ENCODE peak calls at places on chromosomes 12 and 14, in ten cellular contexts. One of them, this sample, is unnamed.

GRCh38 chr12:128879898-128880764 is 26.9 kb downstream of the GLT1D1 start:
- DNase-seq in upper lobe of right lung: no peak
- DNase-seq in uterus: no peak
- DNase-seq in WERI-Rb-1: no peak
- DNase-seq in HL-60: no peak
- DNase-seq in AG10803: no peak
- DNase-seq in neural progenitor cell: no peak
- DNase-seq in left ventricle myocardium inferior: no peak
- DNase-seq in fibroblast of mammary gland: no peak
- DNase-seq in lower leg skin: no peak
- DNase-seq in this sample: no peak

GRCh38 chr14:104342435-104343293 is 204.3 kb downstream of the KIF26A start:
- DNase-seq in left ventricle myocardium inferior: no peak
- DNase-seq in lower leg skin: peak; percentile 61
- DNase-seq in neural progenitor cell: peak; percentile 68
- DNase-seq in fibroblast of mammary gland: no peak
- DNase-seq in WERI-Rb-1: no peak
- DNase-seq in AG10803: no peak
- DNase-seq in HL-60: no peak
- DNase-seq in upper lobe of right lung: peak; percentile 60
- DNase-seq in uterus: no peak
- DNase-seq in this sample: no peak

GRCh38 chr14:69242311-69243224 is 17.4 kb upstream of the GALNT16 start:
- DNase-seq in neural progenitor cell: peak; percentile 66
- DNase-seq in WERI-Rb-1: peak; percentile 59
- DNase-seq in HL-60: no peak
- DNase-seq in uterus: peak; percentile 67
- DNase-seq in left ventricle myocardium inferior: no peak
- DNase-seq in upper lobe of right lung: no peak
- DNase-seq in lower leg skin: no peak
- DNase-seq in AG10803: peak; percentile 77
- DNase-seq in fibroblast of mammary gland: peak; percentile 81
- DNase-seq in this sample: peak; percentile 37

GRCh38 chr14:95044463-95045254 is 112.7 kb downstream of the DICER1 start:
- DNase-seq in left ventricle myocardium inferior: no peak
- DNase-seq in WERI-Rb-1: no peak
- DNase-seq in uterus: peak; percentile 7
- DNase-seq in AG10803: no peak
- DNase-seq in neural progenitor cell: no peak
- DNase-seq in upper lobe of right lung: peak; percentile 54
- DNase-seq in fibroblast of mammary gland: no peak
- DNase-seq in lower leg skin: peak; percentile 64
- DNase-seq in HL-60: no peak
- DNase-seq in this sample: no peak

GRCh38 chr12:57139796-57140649 is 7.4 kb downstream of the LRP1-AS start:
- DNase-seq in AG10803: no peak
- DNase-seq in WERI-Rb-1: no peak
- DNase-seq in upper lobe of right lung: no peak
- DNase-seq in HL-60: no peak
- DNase-seq in fibroblast of mammary gland: peak; percentile 67
- DNase-seq in uterus: peak; percentile 35
- DNase-seq in left ventricle myocardium inferior: no peak
- DNase-seq in neural progenitor cell: no peak
- DNase-seq in lower leg skin: no peak
- DNase-seq in this sample: no peak

GRCh38 chr14:103199141-103199540 is 75.9 kb downstream of the TNFAIP2 start:
- DNase-seq in lower leg skin: no peak
- DNase-seq in left ventricle myocardium inferior: no peak
- DNase-seq in AG10803: peak; percentile 95
- DNase-seq in fibroblast of mammary gland: peak; percentile 64
- DNase-seq in HL-60: no peak
- DNase-seq in uterus: peak; percentile 64
- DNase-seq in neural progenitor cell: no peak
- DNase-seq in WERI-Rb-1: no peak
- DNase-seq in upper lobe of right lung: no peak
- DNase-seq in this sample: no peak

GRCh38 chr12:6267007-6267721 is 43.3 kb upstream of the PLEKHG6 start:
- DNase-seq in HL-60: no peak
- DNase-seq in left ventricle myocardium inferior: no peak
- DNase-seq in AG10803: peak; percentile 30
- DNase-seq in lower leg skin: no peak
- DNase-seq in fibroblast of mammary gland: peak; percentile 45
- DNase-seq in upper lobe of right lung: no peak
- DNase-seq in WERI-Rb-1: no peak
- DNase-seq in neural progenitor cell: no peak
- DNase-seq in uterus: no peak
- DNase-seq in this sample: no peak

GRCh38 chr14:51581017-51581881 is 70.5 kb upstream of the FRMD6 start:
- DNase-seq in WERI-Rb-1: no peak
- DNase-seq in neural progenitor cell: no peak
- DNase-seq in lower leg skin: no peak
- DNase-seq in HL-60: no peak
- DNase-seq in left ventricle myocardium inferior: no peak
- DNase-seq in uterus: no peak
- DNase-seq in fibroblast of mammary gland: peak; percentile 78
- DNase-seq in upper lobe of right lung: no peak
- DNase-seq in AG10803: peak; percentile 77
- DNase-seq in this sample: no peak

GRCh38 chr12:124898200-124898950 is 16.1 kb downstream of the UBC start:
- DNase-seq in lower leg skin: no peak
- DNase-seq in fibroblast of mammary gland: peak; percentile 53
- DNase-seq in left ventricle myocardium inferior: no peak
- DNase-seq in neural progenitor cell: peak; percentile 45
- DNase-seq in HL-60: no peak
- DNase-seq in uterus: no peak
- DNase-seq in AG10803: no peak
- DNase-seq in WERI-Rb-1: peak; percentile 51
- DNase-seq in upper lobe of right lung: peak; percentile 74
- DNase-seq in this sample: no peak

DNA sequence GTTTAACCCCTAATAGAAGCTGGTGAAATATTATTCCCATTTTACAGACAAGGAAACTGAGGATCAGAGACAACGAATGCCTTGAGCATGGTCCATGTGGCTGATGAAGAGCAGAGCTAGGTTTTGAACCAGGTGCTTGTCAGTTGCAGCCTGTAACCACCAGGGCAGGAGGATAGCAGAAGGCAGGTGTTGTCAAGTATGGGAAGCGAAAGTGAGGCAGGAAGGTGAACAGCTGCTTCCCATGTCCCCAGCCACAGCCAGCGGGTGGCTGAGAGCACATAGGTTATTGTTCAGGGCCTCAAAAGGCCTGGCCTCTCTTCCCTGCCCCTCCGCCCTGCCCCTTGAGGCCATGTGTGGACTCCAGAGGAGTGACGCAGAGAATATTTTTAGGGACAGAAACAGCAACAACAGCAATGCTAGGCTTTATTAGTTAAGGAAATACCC is 39.6 kb downstream of the IQSEC3 start:
- DNase-seq in AG10803: peak; percentile 1
- DNase-seq in upper lobe of right lung: peak; percentile 40
- DNase-seq in lower leg skin: no peak
- DNase-seq in WERI-Rb-1: peak; percentile 35
- DNase-seq in HL-60: no peak
- DNase-seq in fibroblast of mammary gland: no peak
- DNase-seq in uterus: no peak
- DNase-seq in neural progenitor cell: peak; percentile 63
- DNase-seq in left ventricle myocardium inferior: peak; percentile 32
- DNase-seq in this sample: peak; percentile 80
- TF ChIP-seq CTCF in AG10803: peak; percentile 10
- TF ChIP-seq CTCF in upper lobe of right lung: no peak
- TF ChIP-seq CTCF in lower leg skin: no peak
- TF ChIP-seq CTCF in WERI-Rb-1: peak; percentile 40
- TF ChIP-seq CTCF in HL-60: no peak
- TF ChIP-seq CTCF in fibroblast of mammary gland: no peak
- TF ChIP-seq CTCF in uterus: no peak
- TF ChIP-seq CTCF in neural progenitor cell: peak; percentile 32
- TF ChIP-seq CTCF in left ventricle myocardium inferior: peak; percentile 41
- TF ChIP-seq CTCF in this sample: peak; percentile 65

GRCh38 chr12:51270067-51270846 is at the start of gene SMAGP:
- DNase-seq in fibroblast of mammary gland: peak; percentile 30
- DNase-seq in uterus: peak; percentile 41
- DNase-seq in AG10803: peak; percentile 28
- DNase-seq in HL-60: no peak
- DNase-seq in neural progenitor cell: peak; percentile 89
- DNase-seq in WERI-Rb-1: peak; percentile 76
- DNase-seq in upper lobe of right lung: peak; percentile 94
- DNase-seq in lower leg skin: peak; percentile 92
- DNase-seq in left ventricle myocardium inferior: peak; percentile 62
- DNase-seq in this sample: no peak

GRCh38 chr12:51275088-51275487 is 4.9 kb upstream of the SMAGP start:
- DNase-seq in WERI-Rb-1: no peak
- DNase-seq in neural progenitor cell: peak; percentile 30
- DNase-seq in lower leg skin: no peak
- DNase-seq in upper lobe of right lung: no peak
- DNase-seq in uterus: no peak
- DNase-seq in HL-60: no peak
- DNase-seq in left ventricle myocardium inferior: no peak
- DNase-seq in fibroblast of mammary gland: no peak
- DNase-seq in AG10803: no peak
- DNase-seq in this sample: no peak

GRCh38 chr12:51265024-51265423 is 5.2 kb downstream of the SMAGP start:
- DNase-seq in neural progenitor cell: no peak
- DNase-seq in WERI-Rb-1: no peak
- DNase-seq in fibroblast of mammary gland: no peak
- DNase-seq in upper lobe of right lung: no peak
- DNase-seq in left ventricle myocardium inferior: no peak
- DNase-seq in HL-60: no peak
- DNase-seq in lower leg skin: no peak
- DNase-seq in uterus: no peak
- DNase-seq in AG10803: no peak
- DNase-seq in this sample: no peak

GRCh38 chr12:51269174-51270066 is 795 bp downstream of the SMAGP start:
- DNase-seq in left ventricle myocardium inferior: peak; percentile 27
- DNase-seq in uterus: peak; percentile 21
- DNase-seq in neural progenitor cell: peak; percentile 90
- DNase-seq in fibroblast of mammary gland: peak; percentile 36
- DNase-seq in lower leg skin: peak; percentile 89
- DNase-seq in upper lobe of right lung: peak; percentile 90
- DNase-seq in HL-60: no peak
- DNase-seq in WERI-Rb-1: peak; percentile 83
- DNase-seq in AG10803: peak; percentile 29
- DNase-seq in this sample: no peak

GRCh38 chr12:51270847-51271518 is 768 bp upstream of the SMAGP start:
- DNase-seq in WERI-Rb-1: no peak
- DNase-seq in neural progenitor cell: no peak
- DNase-seq in uterus: no peak
- DNase-seq in left ventricle myocardium inferior: no peak
- DNase-seq in lower leg skin: no peak
- DNase-seq in AG10803: peak; percentile 81
- DNase-seq in upper lobe of right lung: no peak
- DNase-seq in HL-60: no peak
- DNase-seq in fibroblast of mammary gland: peak; percentile 90
- DNase-seq in this sample: no peak
- H3K4me3 ChIP-seq in WERI-Rb-1: peak overlapping the region; percentile 68
- H3K4me3 ChIP-seq in neural progenitor cell: peak overlapping the region; percentile 55
- H3K4me3 ChIP-seq in uterus: peak overlapping the region; percentile 86
- H3K4me3 ChIP-seq in left ventricle myocardium inferior: peak overlapping the region; percentile 84
- H3K4me3 ChIP-seq in lower leg skin: peak overlapping the region; percentile 80
- H3K4me3 ChIP-seq in AG10803: peak overlapping the region; percentile 79
- H3K4me3 ChIP-seq in upper lobe of right lung: peak overlapping the region; percentile 71
- H3K4me3 ChIP-seq in HL-60: peak overlapping the region; percentile 58
- H3K4me3 ChIP-seq in fibroblast of mammary gland: peak overlapping the region; percentile 73
- H3K4me3 ChIP-seq in this sample: peak overlapping the region; percentile 70

GRCh38 chr12:123764109-123764508 is 2.0 kb downstream of the DNAH10 start:
- DNase-seq in uterus: no peak
- DNase-seq in HL-60: no peak
- DNase-seq in WERI-Rb-1: no peak
- DNase-seq in left ventricle myocardium inferior: no peak
- DNase-seq in AG10803: no peak
- DNase-seq in lower leg skin: no peak
- DNase-seq in upper lobe of right lung: no peak
- DNase-seq in neural progenitor cell: no peak
- DNase-seq in fibroblast of mammary gland: no peak
- DNase-seq in this sample: no peak

GRCh38 chr12:123763093-123763492 is 992 bp downstream of the DNAH10 start:
- DNase-seq in HL-60: no peak
- DNase-seq in WERI-Rb-1: no peak
- DNase-seq in fibroblast of mammary gland: no peak
- DNase-seq in lower leg skin: peak; percentile 53
- DNase-seq in uterus: no peak
- DNase-seq in neural progenitor cell: peak; percentile 5
- DNase-seq in left ventricle myocardium inferior: no peak
- DNase-seq in upper lobe of right lung: no peak
- DNase-seq in AG10803: no peak
- DNase-seq in this sample: no peak

GRCh38 chr12:123765504-123766035 is 3.5 kb downstream of the DNAH10 start:
- DNase-seq in WERI-Rb-1: no peak
- DNase-seq in uterus: no peak
- DNase-seq in neural progenitor cell: no peak
- DNase-seq in HL-60: no peak
- DNase-seq in lower leg skin: no peak
- DNase-seq in fibroblast of mammary gland: no peak
- DNase-seq in left ventricle myocardium inferior: no peak
- DNase-seq in AG10803: no peak
- DNase-seq in upper lobe of right lung: no peak
- DNase-seq in this sample: no peak

GRCh38 chr12:123762715-123763052 is 583 bp downstream of the DNAH10 start:
- DNase-seq in fibroblast of mammary gland: no peak
- DNase-seq in lower leg skin: no peak
- DNase-seq in upper lobe of right lung: no peak
- DNase-seq in AG10803: no peak
- DNase-seq in neural progenitor cell: no peak
- DNase-seq in left ventricle myocardium inferior: no peak
- DNase-seq in HL-60: no peak
- DNase-seq in uterus: no peak
- DNase-seq in WERI-Rb-1: no peak
- DNase-seq in this sample: no peak

GRCh38 chr12:123761841-123762714 is at the start of gene DNAH10:
- DNase-seq in upper lobe of right lung: peak; percentile 73
- DNase-seq in uterus: no peak
- DNase-seq in WERI-Rb-1: no peak
- DNase-seq in lower leg skin: peak; percentile 84
- DNase-seq in HL-60: no peak
- DNase-seq in left ventricle myocardium inferior: no peak
- DNase-seq in AG10803: no peak
- DNase-seq in neural progenitor cell: peak; percentile 92
- DNase-seq in fibroblast of mammary gland: peak; percentile 6
- DNase-seq in this sample: peak; percentile 5
- TF ChIP-seq CTCF in upper lobe of right lung: peak; percentile 18
- TF ChIP-seq CTCF in uterus: no peak
- TF ChIP-seq CTCF in WERI-Rb-1: no peak
- TF ChIP-seq CTCF in lower leg skin: no peak
- TF ChIP-seq CTCF in HL-60: no peak
- TF ChIP-seq CTCF in left ventricle myocardium inferior: no peak
- TF ChIP-seq CTCF in AG10803: no peak
- TF ChIP-seq CTCF in neural progenitor cell: peak; percentile 74
- TF ChIP-seq CTCF in fibroblast of mammary gland: no peak
- TF ChIP-seq CTCF in this sample: peak; percentile 48

DNA sequence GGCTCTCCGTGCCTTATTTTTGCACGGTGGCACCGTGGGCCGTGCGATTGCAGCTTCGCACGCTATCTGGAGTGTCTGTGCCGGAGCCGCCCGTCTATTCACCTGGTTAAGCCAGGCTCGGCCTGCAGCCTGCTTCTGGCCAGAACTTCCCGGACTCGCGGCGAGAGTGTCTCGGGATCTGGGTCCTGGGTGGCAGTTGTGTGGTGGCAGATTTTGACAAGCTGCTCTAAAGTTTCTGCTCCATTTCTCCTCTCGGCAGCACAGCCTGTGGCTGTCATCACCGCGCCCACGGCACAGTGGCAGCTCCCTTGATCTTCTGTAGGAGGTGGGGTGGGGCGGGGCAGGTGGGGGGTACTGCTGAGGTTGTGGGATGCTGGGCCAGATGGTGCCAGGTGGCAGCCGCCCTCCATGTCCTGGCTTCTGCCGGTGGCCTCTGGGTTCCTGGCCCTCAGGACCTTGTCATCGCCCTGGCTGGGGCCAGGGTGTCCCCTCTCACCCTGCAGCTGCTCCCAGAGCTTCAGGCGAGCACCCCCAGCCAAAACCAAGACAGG is 2.9 kb downstream of the MMP17 start:
- DNase-seq in upper lobe of right lung: no peak
- DNase-seq in left ventricle myocardium inferior: no peak
- DNase-seq in uterus: no peak
- DNase-seq in fibroblast of mammary gland: peak; percentile 13
- DNase-seq in HL-60: no peak
- DNase-seq in neural progenitor cell: no peak
- DNase-seq in AG10803: no peak
- DNase-seq in WERI-Rb-1: peak; percentile 84
- DNase-seq in lower leg skin: peak; percentile 87
- DNase-seq in this sample: no peak
- H3K4me3 ChIP-seq in upper lobe of right lung: peak overlapping the region; percentile 49
- H3K4me3 ChIP-seq in left ventricle myocardium inferior: peak overlapping the region; percentile 68
- H3K4me3 ChIP-seq in uterus: peak overlapping the region; percentile 50
- H3K4me3 ChIP-seq in fibroblast of mammary gland: peak overlapping the region; percentile 62
- H3K4me3 ChIP-seq in HL-60: peak overlapping the region; percentile 71
- H3K4me3 ChIP-seq in neural progenitor cell: peak overlapping the region; percentile 66
- H3K4me3 ChIP-seq in AG10803: peak overlapping the region; percentile 76
- H3K4me3 ChIP-seq in WERI-Rb-1: peak overlapping the region; percentile 52
- H3K4me3 ChIP-seq in lower leg skin: no peak overlapping the region
- H3K4me3 ChIP-seq in this sample: no peak overlapping the region